ENCODE peak calls at places on chromosome 3, in ten cellular contexts. J is adrenal gland, G is suprapubic skin, R is stomach, U is endothelial cell of umbilical vein, B is esophagus squamous epithelium, H is A549, Q is uterus, L is lower leg skin, A is HepG2. I is an unnamed sample.

GRCh38 chr3:32236377-32236776 is 2.1 kb upstream of the CMTM8 start:
- DNase-seq in B (no peak), Q (no peak), J (no peak), U (no peak), G (no peak), A (no peak), R (no peak), H (no peak), L (no peak), I (no peak)

GRCh38 chr3:16048435-16049318 is 125.8 kb upstream of the GALNT15 start:
- DNase-seq in U (peak; percentile 75), B (no peak), G (no peak), L (peak; percentile 58), Q (no peak), R (peak; percentile 41), A (peak; percentile 72), H (peak; percentile 85), J (peak; percentile 43), I (peak; percentile 58)

GRCh38 chr3:142586803-142587406 is 8.4 kb upstream of the ATR start:
- DNase-seq in J (peak; percentile 41), L (peak; percentile 38), R (peak; percentile 41), B (no peak), G (no peak), A (peak; percentile 85), Q (no peak), U (peak; percentile 79), H (peak; percentile 84), I (no peak)

GRCh38 chr3:191120447-191121304 is 78.4 kb upstream of the OSTN start:
- DNase-seq in J (no peak), R (no peak), U (no peak), B (no peak), Q (no peak), A (no peak), L (no peak), G (no peak), H (no peak), I (no peak)

GRCh38 chr3:177944228-177944661 is 592.0 kb upstream of the KCNMB2 start:
- DNase-seq in G (no peak), L (no peak), A (no peak), Q (no peak), B (no peak), U (peak; percentile 46), J (no peak), H (no peak), R (no peak), I (no peak)

GRCh38 chr3:127867986-127868385 is 45.7 kb upstream of the MGLL start:
- DNase-seq in U (no peak), A (no peak), L (no peak), Q (no peak), B (no peak), J (no peak), R (no peak), H (no peak), G (no peak), I (no peak)

GRCh38 chr3:128210711-128211110 is 57.4 kb downstream of the EEFSEC start:
- DNase-seq in A (no peak), H (no peak), J (no peak), B (no peak), R (no peak), Q (no peak), G (peak; percentile 11), U (no peak), L (no peak), I (no peak)

GRCh38 chr3:52471371-52472238 is 16.2 kb downstream of the NISCH start:
- DNase-seq in Q (peak; percentile 59), H (peak; percentile 46), J (peak; percentile 72), U (peak; percentile 74), G (no peak), L (peak; percentile 56), A (no peak), B (no peak), R (peak; percentile 81), I (peak; percentile 91)

GRCh38 chr3:131036200-131036816 is 9.6 kb downstream of the NEK11 start:
- DNase-seq in A (no peak), Q (no peak), U (no peak), H (peak; percentile 12), B (no peak), L (no peak), G (no peak), R (no peak), J (peak; percentile 61), I (no peak)

GRCh38 chr3:90080988-90081387 is 973.6 kb downstream of the EPHA3 start:
- DNase-seq in R (no peak), J (no peak), G (no peak), L (no peak), Q (no peak), H (no peak), B (no peak), U (no peak), A (no peak), I (no peak)

DNA sequence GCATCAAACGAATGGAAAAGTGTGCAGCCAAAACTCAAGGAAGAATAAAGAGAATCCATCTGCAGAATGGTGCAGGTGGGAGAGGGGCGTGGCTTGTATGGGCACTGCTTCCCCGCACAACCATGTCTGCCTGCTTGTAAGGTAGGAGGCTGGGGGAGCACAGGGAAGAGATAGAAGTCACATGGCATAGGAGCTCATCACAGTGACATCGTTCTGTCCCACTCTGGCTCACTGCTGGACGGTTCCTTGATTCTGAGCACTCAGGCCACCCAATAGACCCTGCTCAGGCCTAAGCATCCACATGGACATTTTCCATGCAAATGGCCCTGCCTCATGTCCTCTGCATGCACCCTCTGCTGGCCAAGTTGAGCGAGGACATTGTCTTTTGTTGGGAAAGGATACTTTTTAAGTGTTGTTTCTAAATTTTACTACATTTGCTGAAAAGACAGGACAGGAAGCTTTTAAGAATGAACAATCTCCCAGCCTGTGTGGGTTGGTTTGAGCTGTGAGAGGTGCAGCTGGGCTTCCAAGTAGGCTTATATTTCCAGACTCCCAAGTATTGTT is 3.1 kb downstream of the MYLK start:
- DNase-seq in U (peak; percentile 40), J (no peak), H (peak; percentile 65), R (no peak), B (no peak), G (no peak), Q (no peak), A (peak; percentile 40), L (no peak), I (no peak)
- H3K4me3 ChIP-seq in U (no peak overlapping the region), J (no peak overlapping the region), H (no peak overlapping the region), R (no peak overlapping the region), B (no peak overlapping the region), G (no peak overlapping the region), Q (no peak overlapping the region), A (no peak overlapping the region), L (no peak overlapping the region), I (no peak overlapping the region)

GRCh38 chr3:48466386-48467109 is 20.0 kb downstream of the ATRIP start:
- DNase-seq in J (peak; percentile 52), U (peak; percentile 24), R (peak; percentile 66), Q (peak; percentile 44), G (no peak), B (no peak), L (no peak), H (no peak), A (no peak), I (no peak)

GRCh38 chr3:48465531-48466378 is 19.2 kb downstream of the ATRIP start:
- DNase-seq in H (peak; percentile 98), U (peak; percentile 100), J (peak; percentile 100), R (peak; percentile 97), B (peak; percentile 85), A (peak; percentile 96), G (peak; percentile 99), Q (peak; percentile 95), L (peak; percentile 99), I (peak; percentile 96)

GRCh38 chr3:48464713-48465221 is 18.2 kb downstream of the ATRIP start:
- DNase-seq in Q (no peak), J (peak; percentile 46), B (no peak), A (no peak), H (no peak), G (no peak), U (no peak), L (no peak), R (no peak), I (no peak)

GRCh38 chr3:48463703-48464102 is 17.2 kb downstream of the ATRIP start:
- DNase-seq in A (no peak), Q (no peak), L (no peak), G (no peak), R (no peak), J (no peak), U (no peak), H (no peak), B (no peak), I (peak; percentile 35)

DNA sequence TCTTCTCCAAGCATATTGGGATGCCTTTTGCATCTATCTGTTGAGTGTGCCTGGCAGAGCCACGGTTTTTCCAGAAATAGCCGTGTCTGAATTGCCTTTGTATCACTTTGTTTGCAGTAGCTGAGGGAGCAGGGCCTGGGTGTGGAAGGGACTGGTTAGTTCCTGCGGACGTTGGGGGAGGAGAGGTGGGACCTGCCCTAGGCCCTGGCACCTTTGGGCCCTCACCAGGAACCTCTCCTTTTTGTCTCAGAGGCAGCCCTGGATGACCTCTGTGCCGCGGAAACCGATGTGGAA is 18.6 kb downstream of the ATRIP start:
- DNase-seq in J (no peak), B (no peak), U (no peak), R (no peak), H (no peak), L (no peak), G (no peak), A (no peak), Q (no peak), I (no peak)
- TF ChIP-seq POLR2A in J (no peak), B (no peak), U (no peak), R (no peak), H (no peak), L (no peak), G (no peak), A (no peak), Q (no peak), I (no peak)

DNA sequence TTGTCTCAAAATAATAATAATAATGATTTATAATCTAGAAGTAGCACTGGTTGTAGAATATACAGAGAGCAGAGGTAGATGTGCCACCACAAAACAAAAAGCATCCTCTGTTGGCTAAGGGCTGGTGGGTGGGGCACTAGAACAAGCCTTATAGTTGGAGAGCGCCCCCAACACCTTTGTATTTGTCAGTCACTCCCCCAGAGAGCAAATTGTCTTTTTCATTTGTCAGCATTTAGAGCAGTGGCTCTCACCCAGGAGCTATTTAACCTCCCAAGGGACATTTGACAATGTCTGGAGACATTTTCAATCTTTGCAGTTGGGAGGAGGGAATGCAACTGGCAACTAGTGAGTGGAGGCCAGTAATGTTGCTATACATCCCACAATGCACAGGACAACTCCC is 6.3 kb downstream of the KAT2B start:
- DNase-seq in G (no peak), U (no peak), B (no peak), A (no peak), R (no peak), H (no peak), Q (no peak), J (no peak), L (no peak), I (no peak)
- H3K4me3 ChIP-seq in G (no peak overlapping the region), U (no peak overlapping the region), B (no peak overlapping the region), A (no peak overlapping the region), R (no peak overlapping the region), H (no peak overlapping the region), Q (no peak overlapping the region), J (no peak overlapping the region), L (no peak overlapping the region), I (no peak overlapping the region)

DNA sequence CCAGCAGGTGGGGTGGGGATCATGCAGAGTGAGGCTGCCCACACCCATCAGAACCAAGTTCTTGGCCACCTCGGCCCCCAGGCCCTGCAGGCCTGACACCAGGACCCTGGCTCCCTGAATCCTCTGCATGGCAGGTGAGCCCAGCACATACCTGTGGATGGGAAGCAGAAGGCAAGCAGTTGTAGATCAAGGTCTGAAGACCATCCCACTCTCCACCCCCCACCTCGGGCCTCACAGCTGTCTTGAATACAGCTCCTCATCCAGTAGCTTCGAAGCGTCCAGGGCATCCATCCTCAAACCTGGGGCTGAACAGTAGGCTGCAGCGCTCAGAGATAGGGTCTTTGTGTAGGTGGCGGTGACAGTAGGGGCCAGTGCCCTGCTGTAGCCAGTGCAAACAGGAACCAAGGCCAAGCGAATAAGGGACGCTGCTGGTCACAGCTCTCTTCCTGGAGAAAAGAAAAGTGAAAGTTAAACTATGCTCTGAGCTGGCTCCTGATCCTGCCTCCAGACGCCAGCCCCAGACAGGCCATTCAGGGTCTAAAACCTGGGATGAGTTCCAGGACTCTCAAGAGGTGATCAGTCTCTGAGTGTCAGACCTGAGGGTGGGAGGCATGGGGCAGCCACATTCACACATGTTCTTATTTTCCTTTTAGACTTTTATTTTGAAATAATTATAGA is at the start of gene UBA7:
- DNase-seq in B (no peak), J (peak; percentile 71), L (peak; percentile 28), R (peak; percentile 61), A (peak; percentile 74), G (no peak), Q (peak; percentile 65), U (peak; percentile 78), H (no peak), I (peak; percentile 81)
- TF ChIP-seq POLR2A in B (peak; percentile 9), J (no peak), L (no peak), R (no peak), A (peak; percentile 45), G (no peak), Q (no peak), U (no peak), H (no peak), I (no peak)